ENCODE peak calls at places on chromosome 18, in four cellular contexts. Q is heart right ventricle, O is fibroblast of lung, A is MG63. D is an unnamed sample.

GRCh38 chr18:54830260-54830659 is 2.0 kb downstream of the RAB27B start:
- DNase-seq in Q (no peak), O (no peak), A (no peak), D (no peak)

GRCh38 chr18:21443776-21444464 is 156.6 kb downstream of the ESCO1 start:
- DNase-seq in Q (no peak), O (no peak), A (no peak), D (no peak)

GRCh38 chr18:57906852-57907251 is 103.7 kb upstream of the ATP8B1 start:
- DNase-seq in Q (no peak), O (no peak), A (no peak), D (no peak)

GRCh38 chr18:22734812-22735627 is 198.1 kb upstream of the RBBP8 start:
- DNase-seq in Q (no peak), O (peak; percentile 45), A (no peak), D (no peak)

GRCh38 chr18:3593381-3593903 is 143.5 kb downstream of the TGIF1 start:
- DNase-seq in Q (no peak), O (peak; percentile 95), A (peak; percentile 49), D (no peak)

GRCh38 chr18:46148810-46149209 is 44.6 kb downstream of the HAUS1 start:
- DNase-seq in Q (peak; percentile 29), O (peak; percentile 41), A (peak; percentile 11), D (no peak)

GRCh38 chr18:7754725-7755181 is 187.6 kb downstream of the PTPRM start:
- DNase-seq in Q (no peak), O (no peak), A (no peak), D (peak; percentile 31)

GRCh38 chr18:13513015-13513414 is 213.3 kb downstream of the FAM210A start:
- DNase-seq in Q (peak; percentile 25), O (peak; percentile 48), A (no peak), D (no peak)

GRCh38 chr18:59022167-59022945 is 117.3 kb upstream of the SEC11C start:
- DNase-seq in Q (peak; percentile 41), O (peak; percentile 30), A (peak; percentile 83), D (no peak)

GRCh38 chr18:13572721-13573120 is 153.6 kb downstream of the FAM210A start:
- DNase-seq in Q (no peak), O (no peak), A (no peak), D (no peak)

GRCh38 chr18:29383311-29384273 is 1206.7 kb upstream of the CDH2 start:
- DNase-seq in Q (no peak), O (peak; percentile 65), A (no peak), D (no peak)

GRCh38 chr18:46294325-46294724 is 190.1 kb downstream of the HAUS1 start:
- DNase-seq in Q (no peak), O (no peak), A (no peak), D (no peak)

GRCh38 chr18:65752625-65753325 is 2.0 kb downstream of the CDH7 start:
- DNase-seq in Q (no peak), O (no peak), A (no peak), D (no peak)

GRCh38 chr18:33116376-33116775 is 324.1 kb downstream of the CCDC178 start:
- DNase-seq in Q (no peak), O (peak; percentile 40), A (no peak), D (peak; percentile 7)

GRCh38 chr18:37445368-37445767 is 120.2 kb downstream of the CELF4 start:
- DNase-seq in Q (no peak), O (no peak), A (no peak), D (no peak)

GRCh38 chr18:48589797-48590519 is 51.1 kb downstream of the CTIF start:
- DNase-seq in Q (peak; percentile 75), O (no peak), A (peak; percentile 85), D (peak; percentile 77)

GRCh38 chr18:48228301-48228715 is 180.9 kb downstream of the ZBTB7C start:
- DNase-seq in Q (peak; percentile 34), O (no peak), A (peak; percentile 84), D (peak; percentile 72)

GRCh38 chr18:22149710-22150109 is 19.7 kb upstream of the GATA6 start:
- DNase-seq in Q (no peak), O (no peak), A (no peak), D (no peak)

GRCh38 chr18:48539406-48540328 is 836 bp downstream of the CTIF start:
- DNase-seq in Q (peak; percentile 29), O (peak; percentile 56), A (peak; percentile 53), D (peak; percentile 34)

GRCh38 chr18:64444819-64445218 is 295.9 kb upstream of the LINC00305 start:
- DNase-seq in Q (no peak), O (no peak), A (no peak), D (no peak)

GRCh38 chr18:29979884-29980283 is 1062.7 kb downstream of the DSC3 start:
- DNase-seq in Q (no peak), O (no peak), A (no peak), D (no peak)

GRCh38 chr18:57436193-57436964 is 1.2 kb downstream of the ONECUT2 start:
- DNase-seq in Q (no peak), O (no peak), A (no peak), D (no peak)

GRCh38 chr18:63994783-63995399 is 25.0 kb downstream of the SERPINB8 start:
- DNase-seq in Q (peak; percentile 23), O (peak; percentile 41), A (peak; percentile 14), D (no peak)

GRCh38 chr18:68041327-68041726 is 524.8 kb upstream of the DSEL start:
- DNase-seq in Q (no peak), O (no peak), A (no peak), D (no peak)

DNA sequence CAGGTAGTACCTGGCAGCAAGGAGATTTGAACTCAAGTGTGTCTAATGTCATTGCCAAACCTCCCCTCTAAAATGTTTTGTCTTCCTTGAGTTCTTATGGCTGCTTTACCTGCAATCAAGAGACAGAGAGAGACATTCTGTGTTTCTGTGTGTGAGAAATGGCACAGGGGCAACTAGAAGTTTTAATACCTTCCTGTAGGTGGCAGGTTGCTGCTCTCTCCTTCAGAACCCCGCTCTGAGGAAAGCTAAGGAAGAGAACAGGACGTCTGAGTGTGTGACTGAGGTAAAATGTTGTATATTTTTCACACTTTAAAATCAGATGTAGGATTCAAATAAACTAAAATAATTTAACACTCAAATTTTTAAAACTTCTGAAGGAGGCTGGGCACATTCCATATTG is 19.2 kb downstream of the DTNA start:
- DNase-seq in Q (no peak), O (peak; percentile 36), A (no peak), D (no peak)
- H3K9me3 ChIP-seq in Q (peaks cover 5% of the 10 kb centered on the region), O (no peaks in the 10 kb centered on the region), A (no peaks in the 10 kb centered on the region), D (peaks cover 17% of the 10 kb centered on the region)

GRCh38 chr18:11671156-11671555 is 17.9 kb upstream of the GNAL start:
- DNase-seq in Q (no peak), O (no peak), A (no peak), D (no peak)
- H3K27me3 ChIP-seq in Q (peaks cover 30% of the 10 kb centered on the region), O (no peaks in the 10 kb centered on the region), A (no peaks in the 10 kb centered on the region), D (peaks cover 62% of the 10 kb centered on the region)

GRCh38 chr18:55925772-55926171 is 337.8 kb upstream of the TCF4 start:
- DNase-seq in Q (no peak), O (no peak), A (no peak), D (no peak)

GRCh38 chr18:55918449-55918848 is 330.5 kb upstream of the TCF4 start:
- DNase-seq in Q (no peak), O (peak; percentile 66), A (no peak), D (no peak)

DNA sequence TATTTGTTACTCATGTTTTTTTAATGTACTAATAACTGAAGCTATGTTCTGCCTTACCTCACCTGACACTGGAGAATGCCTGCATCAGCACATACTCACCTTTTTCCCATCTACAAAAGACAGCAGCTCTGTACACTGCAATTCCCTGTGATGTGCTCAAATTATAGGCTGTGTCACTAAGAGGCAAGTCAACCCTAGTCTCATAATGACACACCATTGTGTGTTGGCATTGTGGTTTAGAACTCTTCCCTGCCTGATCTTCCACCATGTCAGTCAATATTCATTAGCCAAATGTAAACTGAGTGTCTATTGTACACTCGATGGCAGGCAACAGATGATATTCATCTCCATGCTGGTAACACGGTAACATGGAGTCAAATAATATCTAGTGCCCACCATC is 332.1 kb upstream of the TCF4 start:
- DNase-seq in Q (no peak), O (no peak), A (no peak), D (no peak)
- H3K9me3 ChIP-seq in Q (no peaks in the 10 kb centered on the region), O (no peaks in the 10 kb centered on the region), A (no peaks in the 10 kb centered on the region), D (no peaks in the 10 kb centered on the region)

GRCh38 chr18:26655010-26655613 is 106.8 kb upstream of the KCTD1 start:
- DNase-seq in Q (no peak), O (peak; percentile 23), A (peak; percentile 3), D (no peak)
- H3K27me3 ChIP-seq in Q (peaks cover 7% of the 10 kb centered on the region), O (peaks cover 22% of the 10 kb centered on the region), A (peaks cover 35% of the 10 kb centered on the region), D (peaks cover 11% of the 10 kb centered on the region)

DNA sequence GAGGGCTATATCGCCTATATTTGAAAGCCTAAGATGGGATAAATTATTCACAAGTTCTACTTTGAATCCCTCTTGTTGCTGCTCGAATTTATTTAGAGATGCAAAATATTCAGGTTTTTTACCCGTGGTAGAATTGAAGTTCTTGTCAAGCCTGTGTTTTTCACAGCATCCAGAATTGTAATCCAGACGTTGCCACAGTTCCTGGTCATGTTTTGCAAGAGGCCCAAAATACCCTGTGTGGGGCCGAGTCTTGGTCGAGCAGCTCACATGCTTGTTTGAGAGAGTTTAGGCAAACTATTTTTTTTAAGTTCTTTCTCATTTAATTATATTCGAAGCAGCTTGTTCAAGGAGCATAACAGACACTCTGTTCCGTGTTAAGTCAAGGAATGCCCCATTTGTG is 2.6 kb downstream of the SALL3 start:
- DNase-seq in Q (no peak), O (peak; percentile 52), A (no peak), D (no peak)
- H3K9me3 ChIP-seq in Q (no peaks in the 10 kb centered on the region), O (no peaks in the 10 kb centered on the region), A (no peaks in the 10 kb centered on the region), D (no peaks in the 10 kb centered on the region)

GRCh38 chr18:78983530-78983929 is 3.9 kb downstream of the SALL3 start:
- DNase-seq in Q (no peak), O (peak; percentile 37), A (no peak), D (no peak)
- H3K27me3 ChIP-seq in Q (peaks cover 93% of the 10 kb centered on the region), O (peaks cover 25% of the 10 kb centered on the region), A (peaks cover 54% of the 10 kb centered on the region), D (peaks cover 96% of the 10 kb centered on the region)

GRCh38 chr18:78828131-78828530 is 151.5 kb upstream of the SALL3 start:
- DNase-seq in Q (no peak), O (no peak), A (no peak), D (no peak)

GRCh38 chr18:78825168-78825567 is 154.4 kb upstream of the SALL3 start:
- DNase-seq in Q (no peak), O (no peak), A (no peak), D (no peak)

GRCh38 chr18:78827141-78827540 is 152.5 kb upstream of the SALL3 start:
- DNase-seq in Q (no peak), O (no peak), A (no peak), D (no peak)

GRCh38 chr18:78830161-78830560 is 149.5 kb upstream of the SALL3 start:
- DNase-seq in Q (no peak), O (no peak), A (no peak), D (no peak)

GRCh38 chr18:78826631-78827030 is 153.0 kb upstream of the SALL3 start:
- DNase-seq in Q (no peak), O (no peak), A (no peak), D (no peak)
- H3K9me3 ChIP-seq in Q (no peaks in the 10 kb centered on the region), O (no peaks in the 10 kb centered on the region), A (no peaks in the 10 kb centered on the region), D (no peaks in the 10 kb centered on the region)